ENCODE peak calls at places on chromosomes 11 and 22, in nine cellular contexts. W is pancreas, Y is esophagus muscularis mucosa, T is heart left ventricle, R is activated T-cell treated with anti-CD3 and anti-CD28 coated beads for 1 hour, J is fibroblast of the conjunctiva, S is H9, I is SJCRH30, A is HTR-8/SVneo. V is an unnamed sample.

GRCh38 chr11:17651061-17651460 is 68.3 kb upstream of the MYOD1 start:
- DNase-seq in T (no peak), R (no peak), A (no peak), Y (no peak), J (no peak), S (no peak), I (peak), W (no peak), V (no peak)

GRCh38 chr22:45131749-45132148 is 32.0 kb upstream of the NUP50 start:
- DNase-seq in T (peak), W (no peak), J (no peak), I (no peak), Y (no peak), R (no peak), A (no peak), S (no peak), V (no peak)

GRCh38 chr22:24066260-24066659 is 55.2 kb downstream of the CABIN1 start:
- DNase-seq in I (no peak), W (no peak), S (no peak), T (peak), A (no peak), R (no peak), J (no peak), Y (no peak), V (no peak)

GRCh38 chr11:115606223-115607220 is 102.3 kb upstream of the CADM1 start:
- DNase-seq in J (no peak), W (peak), I (peak), Y (no peak), R (no peak), T (peak), A (no peak), S (no peak), V (no peak)

GRCh38 chr11:75265851-75266531 is 25.4 kb downstream of the TPBGL start:
- DNase-seq in S (no peak), W (peak), I (no peak), Y (no peak), A (no peak), T (no peak), J (no peak), R (no peak), V (no peak)

GRCh38 chr11:106172389-106172991 is 95.0 kb downstream of the AASDHPPT start:
- DNase-seq in Y (no peak), T (no peak), R (no peak), J (peak), A (no peak), S (no peak), W (no peak), I (peak), V (no peak)

GRCh38 chr11:62402226-62402625 is 16.6 kb upstream of the SCGB1A1 start:
- DNase-seq in W (no peak), R (peak), Y (no peak), A (no peak), S (no peak), I (no peak), J (no peak), T (peak), V (no peak)

GRCh38 chr11:85889676-85890579 is 34.7 kb downstream of the CCDC83 start:
- DNase-seq in R (no peak), W (no peak), T (no peak), Y (no peak), J (no peak), A (peak), S (no peak), I (peak), V (no peak)

GRCh38 chr11:19903620-19904069 is 191.0 kb downstream of the NAV2 start:
- DNase-seq in J (peak), I (peak), A (peak), T (peak), S (peak), R (peak), W (peak), Y (no peak), V (peak)

GRCh38 chr11:60810151-60810550 is 25.0 kb downstream of the MS4A10 start:
- DNase-seq in T (no peak), W (no peak), I (no peak), S (no peak), R (no peak), A (no peak), J (no peak), Y (no peak), V (no peak)

GRCh38 chr11:62575156-62575555 is 1.5 kb upstream of the EEF1G start:
- DNase-seq in J (no peak), I (no peak), A (no peak), W (no peak), T (no peak), R (no peak), Y (no peak), S (no peak), V (no peak)

V was measured in retina.